ENCODE peak calls at places on chromosomes 5 and 9, in five cellular contexts. E, R, C, P and Y are unnamed samples.

GRCh38 chr9:125126019-125126746 is 17.1 kb downstream of the SCAI start:
- DNase-seq in R (peak), E (no peak), P (peak), C (peak), Y (no peak)

GRCh38 chr9:109311281-109311680 is 9.6 kb downstream of the EPB41L4B start:
- DNase-seq in P (peak), C (no peak), R (no peak), E (no peak), Y (no peak)

GRCh38 chr9:109471994-109472393 is 26.1 kb downstream of the PTPN3 start:
- DNase-seq in P (no peak), C (no peak), R (no peak), E (no peak), Y (no peak)

GRCh38 chr5:149677721-149678120 is 52.4 kb upstream of the PPARGC1B start:
- DNase-seq in R (peak), E (no peak), P (no peak), C (no peak), Y (no peak)

GRCh38 chr5:155996123-155996522 is 330.8 kb upstream of the SGCD start:
- DNase-seq in C (no peak), P (no peak), E (no peak), R (no peak), Y (no peak)

GRCh38 chr9:69331444-69331843 is 6.4 kb downstream of the ENTREP1 start:
- DNase-seq in E (no peak), P (no peak), C (no peak), R (no peak), Y (no peak)

GRCh38 chr5:932628-933250 is 40.1 kb downstream of the TRIP13 start:
- DNase-seq in C (no peak), P (peak), E (no peak), R (no peak), Y (no peak)

GRCh38 chr9:106916491-106917235 is 53.7 kb downstream of the ZNF462 start:
- DNase-seq in C (no peak), R (peak), E (peak), P (peak), Y (peak)

GRCh38 chr5:132780577-132780976 is 3.5 kb upstream of the SEPTIN8 start:
- DNase-seq in C (no peak), E (no peak), P (no peak), R (no peak), Y (no peak)

GRCh38 chr9:91395553-91396470 is 27.8 kb downstream of the NFIL3 start:
- DNase-seq in E (no peak), C (no peak), R (no peak), P (peak), Y (no peak)

GRCh38 chr9:72586388-72587160 is 65.2 kb downstream of the TMC1 start:
- DNase-seq in P (peak), R (no peak), C (no peak), E (no peak), Y (no peak)

GRCh38 chr5:143842920-143843319 is 31.0 kb downstream of the HMHB1 start:
- DNase-seq in C (no peak), R (no peak), E (no peak), P (no peak), Y (no peak)

GRCh38 chr5:141199359-141200235 is at the start of gene PCDHB11:
- DNase-seq in R (no peak), E (peak), P (no peak), C (no peak), Y (no peak)

GRCh38 chr5:173324115-173325001 is 3.9 kb downstream of the STC2 start:
- DNase-seq in R (peak), C (no peak), P (peak), E (no peak), Y (no peak)

GRCh38 chr9:104527109-104527508 is at the start of gene OR13C4:
- DNase-seq in P (no peak), R (no peak), E (no peak), C (no peak), Y (no peak)

GRCh38 chr9:13917534-13917933 is 396.4 kb downstream of the NFIB start:
- DNase-seq in C (no peak), R (no peak), E (no peak), P (no peak), Y (no peak)
- TF ChIP-seq CTCF in C (no peak), R (no peak), E (no peak), P (no peak), Y (no peak)

DNA sequence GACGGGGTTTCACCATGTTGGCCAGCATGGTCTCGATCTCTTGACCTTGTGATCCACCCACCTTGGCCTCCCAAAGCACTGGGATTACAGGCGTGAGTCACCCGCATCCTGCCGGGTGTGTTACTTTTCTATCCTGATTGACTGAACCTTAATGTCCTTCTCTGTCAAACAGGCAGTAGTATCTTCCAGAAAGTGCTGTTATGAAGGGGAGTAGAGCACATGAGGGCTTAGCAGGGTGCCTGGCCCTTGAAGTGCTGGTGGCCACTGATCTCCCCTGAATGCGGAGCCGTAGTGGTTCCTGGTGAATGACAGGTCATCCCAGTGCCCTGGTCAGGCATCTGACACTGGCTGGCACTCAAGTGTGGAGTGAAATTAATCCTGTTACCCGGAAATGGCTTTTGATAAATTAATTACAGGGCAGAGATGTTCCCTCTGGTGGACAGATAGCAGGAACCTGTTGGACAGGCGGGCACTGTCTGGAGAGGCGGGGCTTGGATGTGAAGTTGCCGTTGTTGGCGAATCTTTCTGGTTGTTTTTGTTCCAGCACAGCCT is 28.4 kb downstream of the PRRC2B start:
- DNase-seq in R (no peak), C (no peak), P (no peak), E (no peak), Y (no peak)
- TF ChIP-seq CTCF in R (peak), C (no peak), P (no peak), E (no peak), Y (no peak)

DNA sequence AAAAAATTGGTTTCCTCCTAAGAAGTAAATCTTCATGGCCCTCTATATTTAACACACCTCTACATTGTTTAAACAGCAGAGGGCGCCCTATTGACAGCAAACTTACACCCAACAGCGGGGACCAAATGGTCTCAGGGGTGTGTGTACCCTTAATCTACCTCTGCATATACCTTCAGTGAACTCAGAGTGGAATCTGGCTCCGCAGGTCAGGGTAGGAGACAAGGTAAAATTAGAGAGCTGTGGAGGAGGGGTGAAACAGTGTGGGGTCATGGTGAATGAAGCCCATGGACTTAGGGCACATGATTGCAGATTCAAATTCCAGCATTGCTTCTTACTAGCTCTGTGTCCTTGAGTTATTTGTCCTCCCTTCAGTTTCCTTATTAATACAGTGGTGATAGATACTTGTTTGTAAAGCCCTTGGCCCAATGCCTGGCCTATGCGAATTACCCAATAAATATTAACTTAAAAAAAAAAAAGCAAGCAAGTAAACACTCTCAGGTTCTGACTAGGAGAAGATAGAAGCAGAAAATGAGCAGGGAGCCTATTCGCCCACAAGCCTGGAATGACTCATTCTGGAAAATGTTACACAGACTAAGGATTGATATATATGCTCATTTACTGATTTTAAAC is 122.9 kb downstream of the CAVIN4 start:
- DNase-seq in C (no peak), E (peak), P (peak), R (no peak), Y (no peak)
- TF ChIP-seq CTCF in C (no peak), E (peak), P (peak), R (peak), Y (peak)

GRCh38 chr9:32523910-32524309 is 2.1 kb downstream of the RIGI start:
- DNase-seq in R (no peak), C (no peak), E (peak), P (no peak), Y (no peak)

GRCh38 chr9:32518276-32518675 is 7.7 kb downstream of the RIGI start:
- DNase-seq in R (no peak), E (no peak), C (no peak), P (no peak), Y (no peak)
- TF ChIP-seq CTCF in R (no peak), E (no peak), C (no peak), P (no peak), Y (no peak)

DNA sequence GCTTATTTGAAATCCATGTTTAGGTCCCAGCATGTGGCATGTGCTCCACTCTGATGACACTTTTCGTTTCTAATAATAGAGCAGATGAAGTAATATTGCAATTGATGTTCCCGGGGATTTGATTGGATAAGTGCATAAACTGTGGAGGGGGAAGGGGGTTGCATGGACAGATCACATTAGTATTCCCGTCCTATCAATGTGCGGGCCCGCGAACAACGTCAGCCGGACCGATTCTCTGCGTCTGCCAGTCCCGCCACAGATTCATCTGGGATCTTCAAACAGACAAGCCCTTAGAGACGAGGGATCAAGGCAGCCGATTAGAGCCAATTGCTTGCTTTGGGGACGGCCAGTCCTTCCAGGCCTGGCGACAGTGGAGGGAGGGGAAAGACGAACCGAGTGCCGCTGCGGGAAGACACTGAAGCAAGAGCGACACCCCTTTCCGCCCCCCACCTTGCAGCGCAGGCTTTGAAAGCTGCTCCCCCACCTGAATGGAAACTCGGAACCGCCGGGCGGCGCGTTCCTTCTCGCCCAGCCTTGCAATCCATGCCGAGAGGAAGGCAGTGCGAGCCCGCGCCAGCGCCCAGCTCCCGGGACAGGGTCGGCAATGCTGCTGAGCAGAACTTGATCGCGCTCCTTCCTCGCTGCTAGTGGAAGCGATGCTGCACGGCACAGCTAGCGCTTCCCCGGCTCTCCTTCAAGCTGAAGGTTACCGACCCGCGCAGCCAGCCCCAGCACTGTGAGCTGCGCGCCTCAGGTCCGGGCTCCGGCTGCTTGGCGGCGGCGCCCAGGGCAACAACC is at the start of gene RGS7BP:
- DNase-seq in P (peak), R (peak), C (no peak), E (no peak), Y (peak)
- TF ChIP-seq CTCF in P (no peak), R (peak), C (no peak), E (no peak), Y (no peak)

DNA sequence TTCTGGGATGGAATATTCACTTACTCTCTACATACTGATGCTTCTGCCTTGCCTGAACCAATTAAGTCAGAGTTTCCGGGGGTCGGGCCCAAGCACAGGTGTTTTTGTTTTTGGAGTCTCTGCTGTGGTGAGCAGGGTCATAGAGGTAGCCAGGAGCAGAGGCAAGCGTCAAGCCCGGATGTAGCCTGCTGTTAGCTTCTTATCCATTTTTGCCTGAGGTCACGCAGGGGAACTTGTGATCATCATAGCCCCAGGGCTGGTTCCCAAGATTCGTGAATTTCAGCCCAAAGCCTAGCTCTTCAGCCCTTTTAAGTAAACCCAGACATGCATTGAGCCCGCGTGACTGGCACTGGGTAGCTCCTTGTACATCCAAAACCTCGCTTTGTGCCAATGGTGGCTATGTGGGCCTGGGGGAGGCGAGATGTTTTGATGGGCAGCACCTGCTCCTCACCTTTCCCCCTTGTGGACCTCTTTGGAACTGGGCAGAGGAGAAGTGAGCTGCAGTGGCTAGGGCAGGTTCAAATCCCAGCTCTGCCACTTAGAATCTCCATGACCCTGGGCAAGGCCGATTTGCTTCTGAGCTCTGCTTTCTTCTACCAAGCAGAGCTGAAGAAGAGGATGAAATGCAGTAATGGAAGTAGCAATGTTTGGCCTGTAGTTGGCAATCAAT is 33.7 kb downstream of the FGF18 start:
- DNase-seq in R (no peak), P (no peak), C (no peak), E (no peak), Y (no peak)
- TF ChIP-seq CTCF in R (no peak), P (peak), C (no peak), E (no peak), Y (no peak)

GRCh38 chr5:96935556-96936430 is at the start of gene LNPEP:
- DNase-seq in C (peak), R (peak), P (peak), E (peak), Y (peak)

GRCh38 chr5:96934291-96934694 is 1.6 kb upstream of the LNPEP start:
- DNase-seq in P (peak), C (no peak), R (no peak), E (peak), Y (no peak)

GRCh38 chr5:96933764-96934163 is 2.1 kb upstream of the LNPEP start:
- DNase-seq in E (no peak), C (no peak), P (no peak), R (no peak), Y (no peak)

GRCh38 chr5:96936431-96937221 is 746 bp downstream of the LNPEP start:
- DNase-seq in P (peak), C (peak), E (peak), R (peak), Y (no peak)

GRCh38 chr5:96934695-96935555 is 955 bp upstream of the LNPEP start:
- DNase-seq in E (peak), R (peak), C (peak), P (peak), Y (peak)
- TF ChIP-seq CTCF in E (peak), R (no peak), C (no peak), P (no peak), Y (no peak)